ENCODE peak calls at places on chromosome 20, in six cellular contexts. T is Calu3, W is endodermal cell, O is OCI-LY7, Z is adrenal gland, V is prostate gland. E is an unnamed sample.

GRCh38 chr20:63536241-63536977 is 767 bp downstream of the PTK6 start:
- DNase-seq in V (no peak), Z (no peak), T (peak), W (no peak), O (no peak), E (peak)

GRCh38 chr20:23165307-23165750 is 79.2 kb upstream of the CD93 start:
- DNase-seq in V (no peak), T (no peak), W (peak), Z (no peak), O (no peak), E (peak)

GRCh38 chr20:41956316-41957050 is 338.3 kb upstream of the CHD6 start:
- DNase-seq in T (peak), W (peak), Z (peak), O (peak), V (no peak), E (no peak)

GRCh38 chr20:63626424-63627128 is at the start of gene GMEB2:
- DNase-seq in V (peak), Z (peak), T (peak), W (peak), O (peak), E (peak)

GRCh38 chr20:34249291-34249690 is 8.1 kb downstream of the ASIP start:
- DNase-seq in Z (no peak), V (no peak), W (no peak), T (no peak), O (no peak), E (no peak)

GRCh38 chr20:14189794-14190402 is 147.5 kb downstream of the FLRT3 start:
- DNase-seq in O (peak), Z (no peak), T (peak), V (peak), W (no peak), E (no peak)

GRCh38 chr20:38730989-38731737 is 6.9 kb downstream of the SLC32A1 start:
- DNase-seq in T (peak), Z (peak), W (peak), O (peak), V (peak), E (peak)

GRCh38 chr20:63055575-63056235 is 48.9 kb upstream of the BHLHE23 start:
- DNase-seq in T (no peak), V (no peak), W (peak), O (no peak), Z (no peak), E (no peak)

GRCh38 chr20:62122659-62123449 is 579 bp downstream of the LSM14B start:
- DNase-seq in O (peak), T (peak), Z (peak), W (peak), V (peak), E (no peak)

GRCh38 chr20:35992713-35993335 is 24.4 kb downstream of the CNBD2 start:
- DNase-seq in T (peak), W (peak), O (peak), V (peak), Z (peak), E (peak)

GRCh38 chr20:23116301-23117089 is 30.4 kb upstream of the CD93 start:
- DNase-seq in V (no peak), T (no peak), O (no peak), Z (peak), W (no peak), E (no peak)

GRCh38 chr20:22099348-22099747 is 393.9 kb downstream of the PAX1 start:
- DNase-seq in Z (no peak), T (no peak), O (no peak), W (no peak), V (no peak), E (no peak)

GRCh38 chr20:19074828-19075516 is 137.5 kb upstream of the SLC24A3 start:
- DNase-seq in W (no peak), T (peak), Z (no peak), O (no peak), V (no peak), E (no peak)

GRCh38 chr20:46304852-46305251 is 3.4 kb downstream of the CDH22 start:
- DNase-seq in T (no peak), V (no peak), O (no peak), W (no peak), Z (no peak), E (no peak)

GRCh38 chr20:17762873-17763557 is 63.2 kb downstream of the BANF2 start:
- DNase-seq in Z (no peak), O (no peak), W (peak), V (no peak), T (no peak), E (no peak)

GRCh38 chr20:40604416-40604815 is 84.6 kb downstream of the MAFB start:
- DNase-seq in W (no peak), T (no peak), V (no peak), Z (no peak), O (no peak), E (no peak)

GRCh38 chr20:9889270-9889981 is 50.5 kb upstream of the PAK5 start:
- DNase-seq in W (no peak), V (no peak), T (no peak), Z (no peak), O (no peak), E (no peak)

GRCh38 chr20:46151936-46152335 is 33.8 kb downstream of the CD40 start:
- DNase-seq in O (peak), W (peak), T (peak), Z (no peak), V (no peak), E (peak)

GRCh38 chr20:25316506-25317190 is 68.8 kb downstream of the PYGB start:
- DNase-seq in V (no peak), O (no peak), W (no peak), T (no peak), Z (peak), E (no peak)

GRCh38 chr20:46243707-46244628 is 64.3 kb downstream of the CDH22 start:
- DNase-seq in T (no peak), W (peak), Z (no peak), O (no peak), V (no peak), E (no peak)

GRCh38 chr20:62872184-62872862 is 10.7 kb upstream of the TCFL5 start:
- DNase-seq in Z (no peak), O (no peak), V (no peak), W (no peak), T (no peak), E (no peak)

GRCh38 chr20:24392612-24393011 is 76.8 kb upstream of the SYNDIG1 start:
- DNase-seq in Z (no peak), W (no peak), V (no peak), O (no peak), T (no peak), E (no peak)

GRCh38 chr20:5402903-5403531 is 86.3 kb upstream of the PROKR2 start:
- DNase-seq in O (peak), V (no peak), Z (no peak), T (peak), W (peak), E (peak)

GRCh38 chr20:63085087-63085861 is 78.5 kb upstream of the BHLHE23 start:
- DNase-seq in O (no peak), V (no peak), T (peak), Z (no peak), W (peak), E (no peak)

GRCh38 chr20:36848078-36848660 is 27.8 kb upstream of the TLDC2 start:
- DNase-seq in T (no peak), V (no peak), W (peak), Z (no peak), O (no peak), E (no peak)

GRCh38 chr20:50335105-50335504 is 144.5 kb downstream of the CEBPB start:
- DNase-seq in V (no peak), Z (no peak), O (peak), W (peak), T (peak), E (peak)

GRCh38 chr20:11549172-11550117 is 368.2 kb upstream of the BTBD3 start:
- DNase-seq in V (no peak), T (no peak), W (no peak), O (no peak), Z (no peak), E (no peak)

GRCh38 chr20:43840382-43841070 is 74.1 kb upstream of the TOX2 start:
- DNase-seq in O (peak), Z (no peak), V (no peak), W (peak), T (peak), E (peak)
- TF ChIP-seq CTCF in O (peak), Z (peak), V (no peak), W (peak), T (peak), E (no peak)

DNA sequence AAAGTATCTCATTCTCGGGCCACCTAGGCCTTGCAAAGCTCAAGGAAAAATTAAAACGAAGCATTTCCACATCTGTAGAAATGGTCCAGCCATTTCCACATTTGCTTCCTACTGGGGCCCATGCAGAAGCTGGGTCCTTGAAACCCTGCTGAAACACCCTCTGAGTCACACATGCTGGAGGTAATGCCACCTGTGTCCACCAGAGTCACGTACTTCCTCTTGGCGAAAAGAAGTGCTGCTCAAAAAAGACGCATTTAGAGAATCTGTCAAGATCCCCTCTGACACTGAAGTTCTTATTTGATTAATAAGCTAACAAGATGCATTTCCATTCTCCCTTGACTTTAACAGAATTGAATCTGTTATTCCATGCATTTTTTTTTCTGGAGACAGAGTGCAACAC is 423.2 kb downstream of the PREX1 start:
- DNase-seq in V (no peak), O (peak), W (no peak), Z (no peak), T (no peak), E (no peak)
- TF ChIP-seq CTCF in V (no peak), O (peak), W (peak), Z (peak), T (peak), E (peak)

GRCh38 chr20:56993020-56993419 is 273.4 kb downstream of the BMP7 start:
- DNase-seq in W (no peak), T (no peak), V (no peak), Z (no peak), O (no peak), E (no peak)

GRCh38 chr20:56991516-56991915 is 274.9 kb downstream of the BMP7 start:
- DNase-seq in T (no peak), W (no peak), V (no peak), Z (no peak), O (no peak), E (no peak)

GRCh38 chr20:56995157-56995556 is 271.3 kb downstream of the BMP7 start:
- DNase-seq in W (no peak), V (no peak), Z (no peak), T (no peak), O (no peak), E (no peak)

GRCh38 chr20:56995635-56996075 is 270.8 kb downstream of the BMP7 start:
- DNase-seq in O (peak), W (peak), T (peak), V (no peak), Z (no peak), E (peak)

GRCh38 chr20:56994006-56994405 is 272.4 kb downstream of the BMP7 start:
- DNase-seq in T (no peak), V (no peak), Z (no peak), W (no peak), O (no peak), E (no peak)
- TF ChIP-seq CTCF in T (no peak), V (no peak), Z (no peak), W (no peak), O (no peak), E (no peak)

DNA sequence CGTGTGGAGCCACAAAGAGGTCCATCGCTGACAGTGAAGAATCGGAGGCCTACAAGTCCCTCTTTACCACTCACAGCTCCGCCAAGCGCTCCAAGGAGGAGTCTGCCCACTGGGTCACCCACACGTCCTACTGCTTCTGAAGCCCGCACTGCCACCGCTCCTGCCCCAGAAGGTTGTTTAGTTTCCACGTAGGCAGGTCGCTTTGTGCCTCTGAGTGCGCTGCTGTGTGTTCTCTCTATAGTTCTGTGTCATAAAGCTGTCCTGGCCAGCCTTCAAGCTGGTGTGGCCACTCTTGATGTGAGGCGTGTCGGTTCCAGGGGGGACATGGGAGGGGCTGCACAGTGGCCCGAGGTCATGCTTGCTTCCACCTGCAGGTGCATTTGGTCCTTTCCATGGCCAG is 6.4 kb upstream of the FAM209A start:
- DNase-seq in W (no peak), O (no peak), Z (no peak), V (no peak), T (no peak), E (no peak)
- TF ChIP-seq CTCF in W (no peak), O (no peak), Z (no peak), V (no peak), T (no peak), E (no peak)